ENCODE peak calls at places on chromosomes 16 and 17, in five cellular contexts. F is neural progenitor cell, A is cardiac muscle cell, K is bronchial epithelial cell, N is SK-N-SH. O is an unnamed sample.

GRCh38 chr16:19700319-19700781 is 17.7 kb downstream of the KNOP1 start:
- DNase-seq in F (no peak), A (peak), K (peak), N (no peak), O (no peak)

GRCh38 chr17:18197535-18198194 is 14.0 kb downstream of the ALKBH5 start:
- DNase-seq in F (no peak), A (no peak), K (no peak), N (no peak), O (no peak)

GRCh38 chr17:83203073-83203471 is 123.7 kb downstream of the METRNL start:
- DNase-seq in F (no peak), A (peak), K (no peak), N (no peak), O (no peak)

GRCh38 chr16:70380205-70380918 is 33.7 kb downstream of the DDX19A start:
- DNase-seq in F (peak), A (peak), K (peak), N (peak), O (peak)

GRCh38 chr17:65163990-65164495 is 26.9 kb downstream of the RGS9 start:
- DNase-seq in F (no peak), A (peak), K (peak), N (no peak), O (no peak)

GRCh38 chr16:9053006-9053601 is 38.3 kb upstream of the HAPSTR1 start:
- DNase-seq in F (peak), A (peak), K (peak), N (peak), O (peak)

GRCh38 chr16:7338826-7339225 is 6.2 kb downstream of the RBFOX1 start:
- DNase-seq in F (no peak), A (no peak), K (no peak), N (no peak), O (no peak)

GRCh38 chr17:82013341-82013740 is 9.3 kb downstream of the CENPX start:
- DNase-seq in F (no peak), A (no peak), K (no peak), N (peak), O (no peak)

GRCh38 chr16:10836174-10836853 is 17.7 kb upstream of the TVP23A start:
- DNase-seq in F (no peak), A (no peak), K (no peak), N (no peak), O (no peak)

GRCh38 chr17:37735165-37735564 is 9.7 kb downstream of the HNF1B start:
- DNase-seq in F (no peak), A (no peak), K (no peak), N (no peak), O (no peak)

GRCh38 chr17:37740861-37741260 is 4.0 kb downstream of the HNF1B start:
- DNase-seq in F (no peak), A (no peak), K (no peak), N (no peak), O (no peak)

GRCh38 chr17:37736428-37736827 is 8.4 kb downstream of the HNF1B start:
- DNase-seq in F (no peak), A (no peak), K (no peak), N (no peak), O (no peak)

GRCh38 chr17:37737971-37738370 is 6.9 kb downstream of the HNF1B start:
- DNase-seq in F (no peak), A (peak), K (no peak), N (no peak), O (no peak)

GRCh38 chr17:37737081-37737480 is 7.8 kb downstream of the HNF1B start:
- DNase-seq in F (no peak), A (no peak), K (no peak), N (no peak), O (no peak)
- TF ChIP-seq CTCF in F (no peak), A (no peak), K (no peak), N (peak), O (no peak)

GRCh38 chr16:4979164-4979563 is 21.0 kb downstream of the SEC14L5 start:
- DNase-seq in F (no peak), A (no peak), K (no peak), N (no peak), O (no peak)
- TF ChIP-seq CTCF in F (no peak), A (no peak), K (no peak), N (no peak), O (no peak)

GRCh38 chr17:7888184-7888920 is at the start of gene CHD3:
- DNase-seq in F (peak), A (peak), K (peak), N (no peak), O (no peak)

GRCh38 chr17:7887482-7888183 is 956 bp upstream of the CHD3 start:
- DNase-seq in F (peak), A (peak), K (peak), N (peak), O (peak)

GRCh38 chr17:7885357-7886226 is 3.0 kb upstream of the CHD3 start:
- DNase-seq in F (peak), A (peak), K (no peak), N (peak), O (peak)

GRCh38 chr17:7886227-7887037 is 2.2 kb upstream of the CHD3 start:
- DNase-seq in F (peak), A (peak), K (peak), N (peak), O (peak)

GRCh38 chr17:7887038-7887481 is 1.5 kb upstream of the CHD3 start:
- DNase-seq in F (peak), A (no peak), K (no peak), N (no peak), O (no peak)
- TF ChIP-seq CTCF in F (no peak), A (no peak), K (peak), N (no peak), O (no peak)

GRCh38 chr16:15521758-15522509 is 87.5 kb downstream of the BMERB1 start:
- DNase-seq in F (no peak), A (peak), K (no peak), N (peak), O (no peak)

GRCh38 chr16:15521390-15521757 is 87.0 kb downstream of the BMERB1 start:
- DNase-seq in F (no peak), A (no peak), K (no peak), N (no peak), O (no peak)

GRCh38 chr16:15523939-15524338 is 89.6 kb downstream of the BMERB1 start:
- DNase-seq in F (no peak), A (no peak), K (no peak), N (no peak), O (no peak)

GRCh38 chr16:15524966-15525365 is 90.6 kb downstream of the BMERB1 start:
- DNase-seq in F (no peak), A (no peak), K (no peak), N (no peak), O (no peak)

GRCh38 chr16:15523092-15523541 is 88.7 kb downstream of the BMERB1 start:
- DNase-seq in F (peak), A (no peak), K (no peak), N (no peak), O (no peak)
- TF ChIP-seq CTCF in F (peak), A (no peak), K (peak), N (no peak), O (no peak)

DNA sequence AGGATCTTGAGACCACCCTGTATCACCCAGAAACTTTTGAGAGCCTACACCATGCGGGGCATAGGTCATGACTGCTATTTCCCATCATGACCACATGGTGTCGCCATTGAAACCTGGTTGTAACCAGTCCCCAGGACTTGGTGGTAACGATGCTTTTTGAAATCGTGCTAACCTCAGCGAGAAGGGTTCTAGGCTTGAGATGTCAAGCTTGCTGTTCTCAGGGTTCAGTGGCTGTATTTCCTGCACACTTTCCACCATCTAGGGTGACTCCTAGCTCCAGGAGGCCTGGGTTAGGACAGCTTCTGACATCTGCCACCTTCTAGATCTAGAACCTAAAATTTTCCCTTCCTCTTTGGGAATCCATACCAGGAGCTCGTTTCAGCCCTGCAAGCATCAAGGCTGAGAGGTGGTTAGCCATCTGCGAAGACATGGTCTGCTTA is 13.0 kb upstream of the SPNS3 start:
- DNase-seq in F (peak), A (peak), K (peak), N (peak), O (peak)
- TF ChIP-seq CTCF in F (peak), A (peak), K (peak), N (peak), O (peak)

DNA sequence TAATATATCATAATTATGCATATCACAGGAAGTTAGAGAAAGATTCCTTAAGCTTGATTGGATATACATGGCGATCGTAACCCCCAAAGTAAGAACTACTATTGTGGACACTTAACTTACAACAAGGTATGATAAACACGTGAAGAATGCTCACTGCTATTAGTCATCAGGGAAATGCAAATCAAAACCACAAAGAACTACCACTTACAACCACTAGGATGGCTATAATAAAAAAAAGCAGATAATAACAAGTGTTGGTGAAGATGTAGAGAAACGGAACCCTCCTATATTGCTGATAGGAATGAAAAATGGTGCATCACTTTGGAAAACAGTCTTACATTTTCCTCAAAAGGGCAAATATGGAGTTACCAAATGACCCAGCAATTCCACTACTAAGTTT is 265.9 kb downstream of the SLC39A11 start:
- DNase-seq in F (no peak), A (no peak), K (peak), N (no peak), O (no peak)
- TF ChIP-seq CTCF in F (no peak), A (no peak), K (no peak), N (peak), O (peak)

O was measured in glutamatergic neuron.